ENCODE peak calls at places on chromosome 6, in seven cellular contexts. M is upper lobe of left lung, T is choroid plexus epithelial cell, E is chondrocyte, X is left ventricle myocardium inferior, P is epithelial cell of esophagus, J is mammary epithelial cell. Z is an unnamed sample.

GRCh38 chr6:20952605-20953004 is 418.3 kb downstream of the CDKAL1 start:
- DNase-seq in T (peak; percentile 58), M (no peak), J (peak; percentile 87), X (no peak), E (no peak), P (peak; percentile 93), Z (no peak)

GRCh38 chr6:64520050-64520449 is 884.4 kb downstream of the PHF3 start:
- DNase-seq in E (no peak), X (no peak), J (peak; percentile 85), P (peak; percentile 92), M (no peak), T (peak; percentile 98), Z (no peak)

GRCh38 chr6:47106721-47107197 is 64.6 kb upstream of the ADGRF1 start:
- DNase-seq in T (no peak), J (peak; percentile 59), P (peak; percentile 42), E (no peak), M (no peak), X (no peak), Z (no peak)

GRCh38 chr6:26501482-26501986 is 1.4 kb downstream of the BTN1A1 start:
- DNase-seq in X (peak; percentile 27), M (peak; percentile 23), P (peak; percentile 25), T (peak; percentile 8), J (no peak), E (no peak), Z (peak; percentile 38)

GRCh38 chr6:40164345-40164755 is 230.1 kb upstream of the MOCS1 start:
- DNase-seq in T (no peak), E (peak; percentile 72), J (no peak), X (no peak), M (no peak), P (no peak), Z (no peak)

GRCh38 chr6:74871757-74872156 is 334.1 kb downstream of the COL12A1 start:
- DNase-seq in J (peak; percentile 89), P (peak; percentile 90), M (no peak), X (no peak), E (no peak), T (peak; percentile 93), Z (no peak)

GRCh38 chr6:104943781-104944180 is 13.1 kb upstream of the LIN28B start:
- DNase-seq in M (no peak), X (no peak), J (peak; percentile 9), E (no peak), P (peak; percentile 53), T (peak; percentile 43), Z (no peak)

GRCh38 chr6:129659590-129660345 is 50.2 kb downstream of the ARHGAP18 start:
- DNase-seq in J (peak; percentile 59), T (peak; percentile 84), P (no peak), X (no peak), M (no peak), E (no peak), Z (no peak)

GRCh38 chr6:47414517-47415167 is 62.9 kb upstream of the CD2AP start:
- DNase-seq in T (peak; percentile 60), M (no peak), E (no peak), X (no peak), P (peak; percentile 23), J (peak; percentile 50), Z (no peak)

GRCh38 chr6:46983007-46983411 is 59.1 kb downstream of the ADGRF1 start:
- DNase-seq in T (no peak), P (peak; percentile 65), J (peak; percentile 85), E (no peak), M (peak; percentile 29), X (no peak), Z (no peak)

GRCh38 chr6:114284281-114284680 is 58.5 kb downstream of the HS3ST5 start:
- DNase-seq in J (peak; percentile 16), X (no peak), T (no peak), P (peak; percentile 4), M (no peak), E (no peak), Z (no peak)

GRCh38 chr6:33297956-33298772 is 578 bp downstream of the RGL2 start:
- DNase-seq in M (peak; percentile 84), X (no peak), J (peak; percentile 92), P (peak; percentile 94), E (no peak), T (peak; percentile 81), Z (peak; percentile 59)

GRCh38 chr6:148779142-148779562 is 32.3 kb downstream of the UST start:
- DNase-seq in M (no peak), J (no peak), P (no peak), E (no peak), X (no peak), T (peak; percentile 61), Z (no peak)

GRCh38 chr6:138161434-138162103 is at the start of gene ARFGEF3:
- DNase-seq in P (peak; percentile 70), E (no peak), X (peak; percentile 34), J (peak; percentile 64), M (peak; percentile 62), T (no peak), Z (peak; percentile 49)

GRCh38 chr6:81326856-81327561 is 425.5 kb downstream of the TENT5A start:
- DNase-seq in M (no peak), P (no peak), X (no peak), T (no peak), J (no peak), E (no peak), Z (no peak)

GRCh38 chr6:135722679-135723078 is 128.8 kb upstream of the PDE7B start:
- DNase-seq in X (no peak), T (peak; percentile 87), J (peak; percentile 84), M (no peak), P (peak; percentile 67), E (no peak), Z (no peak)

GRCh38 chr6:5011346-5011745 is 7.5 kb upstream of the RPP40 start:
- DNase-seq in J (no peak), T (no peak), E (no peak), X (no peak), P (no peak), M (no peak), Z (no peak)
- TF ChIP-seq CTCF in J (no peak), T (no peak), E (no peak), X (no peak), P (no peak), M (no peak), Z (no peak)

DNA sequence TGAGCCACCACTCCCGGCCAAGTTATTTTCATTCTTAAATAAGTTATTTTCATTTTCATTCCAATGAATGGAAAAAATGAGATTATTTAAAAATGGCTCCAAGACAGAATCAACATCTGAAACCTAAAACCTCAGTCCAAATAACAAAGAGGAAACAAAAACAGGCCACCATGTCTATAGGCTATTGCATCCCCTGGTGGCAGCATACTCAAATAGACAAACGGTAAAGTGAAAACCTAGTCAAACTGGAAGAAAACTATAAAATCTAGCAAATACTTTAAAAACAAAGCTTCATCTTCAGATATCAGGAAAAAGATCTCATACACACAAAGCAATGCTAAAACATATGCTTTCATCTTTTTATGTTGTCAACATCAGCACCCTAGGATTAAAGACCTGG is 20.9 kb downstream of the IL17A start:
- DNase-seq in X (no peak), T (no peak), J (no peak), M (no peak), P (no peak), E (no peak), Z (no peak)
- TF ChIP-seq CTCF in X (no peak), T (no peak), J (no peak), M (no peak), P (no peak), E (no peak), Z (no peak)

DNA sequence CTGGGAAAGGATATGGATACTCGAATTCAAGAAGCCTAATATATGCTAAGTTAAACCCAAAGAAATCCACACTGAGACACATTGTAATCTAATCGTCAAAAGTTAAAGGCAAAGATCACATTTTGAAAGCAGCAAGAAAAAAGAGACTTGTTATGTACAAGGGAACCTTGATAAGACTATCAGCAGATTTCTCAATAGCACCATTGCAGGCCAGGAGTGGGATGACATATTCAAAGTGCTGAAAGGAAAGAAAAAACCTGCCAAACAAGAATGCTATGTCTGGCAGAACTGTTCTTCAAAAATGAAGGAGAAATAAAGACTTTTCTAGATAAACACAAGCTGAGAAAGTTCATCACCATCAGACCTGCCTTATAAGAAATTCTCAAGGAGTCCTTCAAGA is 75.2 kb downstream of the COL21A1 start:
- DNase-seq in M (no peak), P (no peak), J (no peak), X (no peak), E (no peak), T (peak; percentile 16), Z (no peak)
- TF ChIP-seq CTCF in M (no peak), P (peak; percentile 15), J (peak; percentile 1), X (no peak), E (no peak), T (no peak), Z (no peak)

GRCh38 chr6:134427721-134428120 is 109.8 kb upstream of the SGK1 start:
- DNase-seq in J (peak; percentile 76), P (peak; percentile 56), T (no peak), E (no peak), X (no peak), M (no peak), Z (no peak)
- TF ChIP-seq CTCF in J (no peak), P (no peak), T (no peak), E (no peak), X (no peak), M (no peak), Z (no peak)

GRCh38 chr6:32127717-32128592 is at the start of gene ATF6B:
- DNase-seq in E (peak; percentile 99), P (peak; percentile 100), M (peak; percentile 100), J (peak; percentile 99), X (peak; percentile 98), T (peak; percentile 100), Z (peak; percentile 95)
- TF ChIP-seq CTCF in E (no peak), P (no peak), M (no peak), J (no peak), X (no peak), T (no peak), Z (no peak)

GRCh38 chr6:139439278-139439813 is 64.9 kb upstream of the CITED2 start:
- DNase-seq in X (no peak), E (no peak), T (no peak), P (peak; percentile 62), J (peak; percentile 17), M (no peak), Z (no peak)
- TF ChIP-seq CTCF in X (no peak), E (no peak), T (no peak), P (no peak), J (no peak), M (no peak), Z (no peak)

GRCh38 chr6:2593167-2593566 is 157.6 kb downstream of the MYLK4 start:
- DNase-seq in J (no peak), T (no peak), E (no peak), X (no peak), P (no peak), M (no peak), Z (no peak)

GRCh38 chr6:2599817-2600216 is 150.9 kb downstream of the MYLK4 start:
- DNase-seq in M (no peak), T (no peak), J (no peak), P (no peak), X (no peak), E (no peak), Z (no peak)

GRCh38 chr6:2598867-2599266 is 151.9 kb downstream of the MYLK4 start:
- DNase-seq in X (no peak), E (no peak), M (no peak), T (no peak), P (no peak), J (no peak), Z (no peak)

GRCh38 chr6:2594868-2595267 is 155.9 kb downstream of the MYLK4 start:
- DNase-seq in M (no peak), J (peak; percentile 88), E (no peak), P (peak; percentile 45), T (no peak), X (no peak), Z (no peak)

GRCh38 chr6:2596222-2596621 is 154.5 kb downstream of the MYLK4 start:
- DNase-seq in X (no peak), P (no peak), M (no peak), E (no peak), J (no peak), T (no peak), Z (no peak)
- TF ChIP-seq CTCF in X (no peak), P (no peak), M (no peak), E (peak; percentile 33), J (no peak), T (peak; percentile 20), Z (no peak)